ENCODE peak calls at places on chromosomes 11 and 22, in nine cellular contexts. One of them, this sample, is unnamed.
A peak's percentile ranks its signal among the peaks of the same experiment; 100 is the strongest.

GRCh38 chr11:73206751-73207280 is 11.3 kb upstream of the P2RY2 start:
- DNase-seq in Calu3: no peak
- DNase-seq in COR-L47: no peak
- DNase-seq in glomerular endothelial cell: no peak
- DNase-seq in lung: no peak
- DNase-seq in posterior cingulate gyrus: no peak
- DNase-seq in stimulated activated CD4-positive, alpha-beta T cell treated with anti-CD3 and anti-CD28 coated beads, TNF-alpha, amount 100 ng/mL, for 1 hour: no peak
- DNase-seq in GM20000: no peak
- DNase-seq in nephron progenitor cell: no peak
- DNase-seq in this sample: no peak

GRCh38 chr22:43433451-43433850 is 21.6 kb downstream of the MPPED1 start:
- DNase-seq in Calu3: no peak
- DNase-seq in COR-L47: no peak
- DNase-seq in glomerular endothelial cell: no peak
- DNase-seq in lung: no peak
- DNase-seq in posterior cingulate gyrus: peak; percentile 81
- DNase-seq in stimulated activated CD4-positive, alpha-beta T cell treated with anti-CD3 and anti-CD28 coated beads, TNF-alpha, amount 100 ng/mL, for 1 hour: no peak
- DNase-seq in GM20000: no peak
- DNase-seq in nephron progenitor cell: no peak
- DNase-seq in this sample: no peak

GRCh38 chr11:76176463-76176862 is 29.8 kb downstream of the WNT11 start:
- DNase-seq in Calu3: no peak
- DNase-seq in COR-L47: no peak
- DNase-seq in glomerular endothelial cell: no peak
- DNase-seq in lung: no peak
- DNase-seq in posterior cingulate gyrus: no peak
- DNase-seq in stimulated activated CD4-positive, alpha-beta T cell treated with anti-CD3 and anti-CD28 coated beads, TNF-alpha, amount 100 ng/mL, for 1 hour: no peak
- DNase-seq in GM20000: no peak
- DNase-seq in nephron progenitor cell: no peak
- DNase-seq in this sample: no peak

GRCh38 chr22:42565956-42566355 is 12.2 kb downstream of the SERHL2 start:
- DNase-seq in Calu3: no peak
- DNase-seq in COR-L47: no peak
- DNase-seq in glomerular endothelial cell: no peak
- DNase-seq in lung: no peak
- DNase-seq in posterior cingulate gyrus: peak; percentile 48
- DNase-seq in stimulated activated CD4-positive, alpha-beta T cell treated with anti-CD3 and anti-CD28 coated beads, TNF-alpha, amount 100 ng/mL, for 1 hour: no peak
- DNase-seq in GM20000: no peak
- DNase-seq in nephron progenitor cell: no peak
- DNase-seq in this sample: no peak

GRCh38 chr11:830295-831131 is 2.2 kb upstream of the CD151 start:
- DNase-seq in Calu3: peak; percentile 85
- DNase-seq in COR-L47: peak; percentile 79
- DNase-seq in glomerular endothelial cell: no peak
- DNase-seq in lung: peak; percentile 79
- DNase-seq in posterior cingulate gyrus: no peak
- DNase-seq in stimulated activated CD4-positive, alpha-beta T cell treated with anti-CD3 and anti-CD28 coated beads, TNF-alpha, amount 100 ng/mL, for 1 hour: peak; percentile 39
- DNase-seq in GM20000: peak; percentile 89
- DNase-seq in nephron progenitor cell: peak; percentile 90
- DNase-seq in this sample: no peak

GRCh38 chr11:17986007-17986710 is 26.7 kb downstream of the SERGEF start:
- DNase-seq in Calu3: no peak
- DNase-seq in COR-L47: no peak
- DNase-seq in glomerular endothelial cell: no peak
- DNase-seq in lung: no peak
- DNase-seq in posterior cingulate gyrus: no peak
- DNase-seq in stimulated activated CD4-positive, alpha-beta T cell treated with anti-CD3 and anti-CD28 coated beads, TNF-alpha, amount 100 ng/mL, for 1 hour: no peak
- DNase-seq in GM20000: no peak
- DNase-seq in nephron progenitor cell: no peak
- DNase-seq in this sample: no peak

GRCh38 chr22:37498289-37498909 is 12.2 kb upstream of the MFNG start:
- DNase-seq in Calu3: peak; percentile 71
- DNase-seq in COR-L47: peak; percentile 22
- DNase-seq in glomerular endothelial cell: no peak
- DNase-seq in lung: no peak
- DNase-seq in posterior cingulate gyrus: peak; percentile 81
- DNase-seq in stimulated activated CD4-positive, alpha-beta T cell treated with anti-CD3 and anti-CD28 coated beads, TNF-alpha, amount 100 ng/mL, for 1 hour: peak; percentile 53
- DNase-seq in GM20000: peak; percentile 87
- DNase-seq in nephron progenitor cell: peak; percentile 75
- DNase-seq in this sample: peak; percentile 52

GRCh38 chr11:78649361-78650215 is 74.9 kb upstream of the NARS2 start:
- DNase-seq in Calu3: no peak
- DNase-seq in COR-L47: no peak
- DNase-seq in glomerular endothelial cell: no peak
- DNase-seq in lung: peak; percentile 14
- DNase-seq in posterior cingulate gyrus: peak; percentile 87
- DNase-seq in stimulated activated CD4-positive, alpha-beta T cell treated with anti-CD3 and anti-CD28 coated beads, TNF-alpha, amount 100 ng/mL, for 1 hour: no peak
- DNase-seq in GM20000: no peak
- DNase-seq in nephron progenitor cell: no peak
- DNase-seq in this sample: no peak

GRCh38 chr11:1127664-1128162 is 30.0 kb upstream of the MUC5AC start:
- DNase-seq in Calu3: peak; percentile 0
- DNase-seq in COR-L47: no peak
- DNase-seq in glomerular endothelial cell: no peak
- DNase-seq in lung: no peak
- DNase-seq in posterior cingulate gyrus: peak; percentile 72
- DNase-seq in stimulated activated CD4-positive, alpha-beta T cell treated with anti-CD3 and anti-CD28 coated beads, TNF-alpha, amount 100 ng/mL, for 1 hour: no peak
- DNase-seq in GM20000: no peak
- DNase-seq in nephron progenitor cell: no peak
- DNase-seq in this sample: no peak

GRCh38 chr11:126212089-126212660 is 593 bp downstream of the FAM118B start:
- DNase-seq in Calu3: no peak
- DNase-seq in COR-L47: no peak
- DNase-seq in glomerular endothelial cell: no peak
- DNase-seq in lung: no peak
- DNase-seq in posterior cingulate gyrus: no peak
- DNase-seq in stimulated activated CD4-positive, alpha-beta T cell treated with anti-CD3 and anti-CD28 coated beads, TNF-alpha, amount 100 ng/mL, for 1 hour: no peak
- DNase-seq in GM20000: no peak
- DNase-seq in nephron progenitor cell: no peak
- DNase-seq in this sample: no peak

GRCh38 chr11:59666969-59667368 is 1.9 kb downstream of the PATL1 start:
- DNase-seq in Calu3: no peak
- DNase-seq in COR-L47: no peak
- DNase-seq in glomerular endothelial cell: no peak
- DNase-seq in lung: no peak
- DNase-seq in posterior cingulate gyrus: no peak
- DNase-seq in stimulated activated CD4-positive, alpha-beta T cell treated with anti-CD3 and anti-CD28 coated beads, TNF-alpha, amount 100 ng/mL, for 1 hour: no peak
- DNase-seq in GM20000: no peak
- DNase-seq in nephron progenitor cell: no peak
- DNase-seq in this sample: no peak

GRCh38 chr11:82858556-82859091 is 41.6 kb downstream of the PRCP start:
- DNase-seq in Calu3: peak; percentile 30
- DNase-seq in COR-L47: no peak
- DNase-seq in glomerular endothelial cell: peak; percentile 77
- DNase-seq in lung: no peak
- DNase-seq in posterior cingulate gyrus: no peak
- DNase-seq in stimulated activated CD4-positive, alpha-beta T cell treated with anti-CD3 and anti-CD28 coated beads, TNF-alpha, amount 100 ng/mL, for 1 hour: no peak
- DNase-seq in GM20000: no peak
- DNase-seq in nephron progenitor cell: no peak
- DNase-seq in this sample: no peak

GRCh38 chr11:14454861-14455632 is 44.6 kb downstream of the COPB1 start:
- DNase-seq in Calu3: no peak
- DNase-seq in COR-L47: no peak
- DNase-seq in glomerular endothelial cell: no peak
- DNase-seq in lung: no peak
- DNase-seq in posterior cingulate gyrus: no peak
- DNase-seq in stimulated activated CD4-positive, alpha-beta T cell treated with anti-CD3 and anti-CD28 coated beads, TNF-alpha, amount 100 ng/mL, for 1 hour: no peak
- DNase-seq in GM20000: peak; percentile 19
- DNase-seq in nephron progenitor cell: no peak
- DNase-seq in this sample: no peak

GRCh38 chr22:46017166-46017565 is 40.2 kb upstream of the WNT7B start:
- DNase-seq in Calu3: no peak
- DNase-seq in COR-L47: no peak
- DNase-seq in glomerular endothelial cell: no peak
- DNase-seq in lung: no peak
- DNase-seq in posterior cingulate gyrus: no peak
- DNase-seq in stimulated activated CD4-positive, alpha-beta T cell treated with anti-CD3 and anti-CD28 coated beads, TNF-alpha, amount 100 ng/mL, for 1 hour: no peak
- DNase-seq in GM20000: no peak
- DNase-seq in nephron progenitor cell: no peak
- DNase-seq in this sample: no peak

GRCh38 chr11:116515666-116516184 is 257.1 kb downstream of the BUD13 start:
- DNase-seq in Calu3: no peak
- DNase-seq in COR-L47: peak; percentile 85
- DNase-seq in glomerular endothelial cell: no peak
- DNase-seq in lung: no peak
- DNase-seq in posterior cingulate gyrus: no peak
- DNase-seq in stimulated activated CD4-positive, alpha-beta T cell treated with anti-CD3 and anti-CD28 coated beads, TNF-alpha, amount 100 ng/mL, for 1 hour: no peak
- DNase-seq in GM20000: no peak
- DNase-seq in nephron progenitor cell: peak; percentile 41
- DNase-seq in this sample: no peak

GRCh38 chr11:128914216-128915147 is 23.3 kb downstream of the KCNJ5 start:
- DNase-seq in Calu3: no peak
- DNase-seq in COR-L47: no peak
- DNase-seq in glomerular endothelial cell: no peak
- DNase-seq in lung: no peak
- DNase-seq in posterior cingulate gyrus: peak; percentile 77
- DNase-seq in stimulated activated CD4-positive, alpha-beta T cell treated with anti-CD3 and anti-CD28 coated beads, TNF-alpha, amount 100 ng/mL, for 1 hour: no peak
- DNase-seq in GM20000: no peak
- DNase-seq in nephron progenitor cell: no peak
- DNase-seq in this sample: no peak

GRCh38 chr22:36775589-36775965 is 342 bp downstream of the IFT27 start:
- DNase-seq in Calu3: peak; percentile 33
- DNase-seq in COR-L47: peak; percentile 19
- DNase-seq in glomerular endothelial cell: no peak
- DNase-seq in lung: peak; percentile 39
- DNase-seq in posterior cingulate gyrus: peak; percentile 90
- DNase-seq in stimulated activated CD4-positive, alpha-beta T cell treated with anti-CD3 and anti-CD28 coated beads, TNF-alpha, amount 100 ng/mL, for 1 hour: peak; percentile 10
- DNase-seq in GM20000: peak; percentile 32
- DNase-seq in nephron progenitor cell: peak; percentile 53
- DNase-seq in this sample: no peak

GRCh38 chr22:35432226-35432905 is 32.4 kb downstream of the MCM5 start:
- DNase-seq in Calu3: no peak
- DNase-seq in COR-L47: no peak
- DNase-seq in glomerular endothelial cell: no peak
- DNase-seq in lung: no peak
- DNase-seq in posterior cingulate gyrus: peak; percentile 79
- DNase-seq in stimulated activated CD4-positive, alpha-beta T cell treated with anti-CD3 and anti-CD28 coated beads, TNF-alpha, amount 100 ng/mL, for 1 hour: no peak
- DNase-seq in GM20000: no peak
- DNase-seq in nephron progenitor cell: no peak
- DNase-seq in this sample: no peak

GRCh38 chr11:119403021-119403420 is 20.0 kb downstream of the THY1 start:
- DNase-seq in Calu3: no peak
- DNase-seq in COR-L47: no peak
- DNase-seq in glomerular endothelial cell: no peak
- DNase-seq in lung: no peak
- DNase-seq in posterior cingulate gyrus: no peak
- DNase-seq in stimulated activated CD4-positive, alpha-beta T cell treated with anti-CD3 and anti-CD28 coated beads, TNF-alpha, amount 100 ng/mL, for 1 hour: no peak
- DNase-seq in GM20000: no peak
- DNase-seq in nephron progenitor cell: no peak
- DNase-seq in this sample: no peak

GRCh38 chr11:118820412-118821357 is 29.7 kb upstream of the DDX6 start:
- DNase-seq in Calu3: peak; percentile 44
- DNase-seq in COR-L47: no peak
- DNase-seq in glomerular endothelial cell: no peak
- DNase-seq in lung: peak; percentile 77
- DNase-seq in posterior cingulate gyrus: peak; percentile 91
- DNase-seq in stimulated activated CD4-positive, alpha-beta T cell treated with anti-CD3 and anti-CD28 coated beads, TNF-alpha, amount 100 ng/mL, for 1 hour: no peak
- DNase-seq in GM20000: peak; percentile 77
- DNase-seq in nephron progenitor cell: peak; percentile 3
- DNase-seq in this sample: peak; percentile 85

GRCh38 chr11:96054870-96055705 is 131.2 kb upstream of the MTMR2 start:
- DNase-seq in Calu3: no peak
- DNase-seq in COR-L47: peak; percentile 46
- DNase-seq in glomerular endothelial cell: peak; percentile 37
- DNase-seq in lung: no peak
- DNase-seq in posterior cingulate gyrus: no peak
- DNase-seq in stimulated activated CD4-positive, alpha-beta T cell treated with anti-CD3 and anti-CD28 coated beads, TNF-alpha, amount 100 ng/mL, for 1 hour: no peak
- DNase-seq in GM20000: no peak
- DNase-seq in nephron progenitor cell: no peak
- DNase-seq in this sample: no peak

GRCh38 chr11:127199306-127199801 is 198.8 kb upstream of the KIRREL3 start:
- DNase-seq in Calu3: no peak
- DNase-seq in COR-L47: no peak
- DNase-seq in glomerular endothelial cell: no peak
- DNase-seq in lung: no peak
- DNase-seq in posterior cingulate gyrus: no peak
- DNase-seq in stimulated activated CD4-positive, alpha-beta T cell treated with anti-CD3 and anti-CD28 coated beads, TNF-alpha, amount 100 ng/mL, for 1 hour: no peak
- DNase-seq in GM20000: no peak
- DNase-seq in nephron progenitor cell: no peak
- DNase-seq in this sample: no peak

GRCh38 chr22:45884201-45885067 is 92.5 kb downstream of the WNT7B start:
- DNase-seq in Calu3: no peak
- DNase-seq in COR-L47: no peak
- DNase-seq in glomerular endothelial cell: no peak
- DNase-seq in lung: no peak
- DNase-seq in posterior cingulate gyrus: peak; percentile 68
- DNase-seq in stimulated activated CD4-positive, alpha-beta T cell treated with anti-CD3 and anti-CD28 coated beads, TNF-alpha, amount 100 ng/mL, for 1 hour: no peak
- DNase-seq in GM20000: no peak
- DNase-seq in nephron progenitor cell: no peak
- DNase-seq in this sample: no peak

GRCh38 chr22:39432361-39432811 is 24.4 kb upstream of the MGAT3 start:
- DNase-seq in Calu3: no peak
- DNase-seq in COR-L47: no peak
- DNase-seq in glomerular endothelial cell: no peak
- DNase-seq in lung: no peak
- DNase-seq in posterior cingulate gyrus: peak; percentile 83
- DNase-seq in stimulated activated CD4-positive, alpha-beta T cell treated with anti-CD3 and anti-CD28 coated beads, TNF-alpha, amount 100 ng/mL, for 1 hour: no peak
- DNase-seq in GM20000: no peak
- DNase-seq in nephron progenitor cell: no peak
- DNase-seq in this sample: peak; percentile 48

GRCh38 chr22:41539146-41540005 is 4.9 kb downstream of the POLR3H start:
- DNase-seq in Calu3: no peak
- DNase-seq in COR-L47: no peak
- DNase-seq in glomerular endothelial cell: no peak
- DNase-seq in lung: no peak
- DNase-seq in posterior cingulate gyrus: peak; percentile 79
- DNase-seq in stimulated activated CD4-positive, alpha-beta T cell treated with anti-CD3 and anti-CD28 coated beads, TNF-alpha, amount 100 ng/mL, for 1 hour: no peak
- DNase-seq in GM20000: no peak
- DNase-seq in nephron progenitor cell: no peak
- DNase-seq in this sample: no peak

GRCh38 chr11:81874627-81875026 is 859.0 kb downstream of the FAM181B start:
- DNase-seq in Calu3: no peak
- DNase-seq in COR-L47: no peak
- DNase-seq in glomerular endothelial cell: no peak
- DNase-seq in lung: no peak
- DNase-seq in posterior cingulate gyrus: no peak
- DNase-seq in stimulated activated CD4-positive, alpha-beta T cell treated with anti-CD3 and anti-CD28 coated beads, TNF-alpha, amount 100 ng/mL, for 1 hour: no peak
- DNase-seq in GM20000: peak; percentile 7
- DNase-seq in nephron progenitor cell: no peak
- DNase-seq in this sample: no peak

GRCh38 chr22:28822930-28823481 is 22.6 kb upstream of the XBP1 start:
- DNase-seq in Calu3: no peak
- DNase-seq in COR-L47: peak; percentile 90
- DNase-seq in glomerular endothelial cell: no peak
- DNase-seq in lung: no peak
- DNase-seq in posterior cingulate gyrus: no peak
- DNase-seq in stimulated activated CD4-positive, alpha-beta T cell treated with anti-CD3 and anti-CD28 coated beads, TNF-alpha, amount 100 ng/mL, for 1 hour: no peak
- DNase-seq in GM20000: no peak
- DNase-seq in nephron progenitor cell: no peak
- DNase-seq in this sample: no peak

GRCh38 chr22:49979587-49980264 is 19.2 kb downstream of the PIM3 start:
- DNase-seq in Calu3: peak; percentile 54
- DNase-seq in COR-L47: no peak
- DNase-seq in glomerular endothelial cell: no peak
- DNase-seq in lung: no peak
- DNase-seq in posterior cingulate gyrus: no peak
- DNase-seq in stimulated activated CD4-positive, alpha-beta T cell treated with anti-CD3 and anti-CD28 coated beads, TNF-alpha, amount 100 ng/mL, for 1 hour: no peak
- DNase-seq in GM20000: no peak
- DNase-seq in nephron progenitor cell: peak; percentile 25
- DNase-seq in this sample: no peak

GRCh38 chr22:38981005-38981658 is 1.0 kb upstream of the APOBEC3B start:
- DNase-seq in Calu3: peak; percentile 70
- DNase-seq in COR-L47: no peak
- DNase-seq in glomerular endothelial cell: no peak
- DNase-seq in lung: no peak
- DNase-seq in posterior cingulate gyrus: peak; percentile 54
- DNase-seq in stimulated activated CD4-positive, alpha-beta T cell treated with anti-CD3 and anti-CD28 coated beads, TNF-alpha, amount 100 ng/mL, for 1 hour: no peak
- DNase-seq in GM20000: no peak
- DNase-seq in nephron progenitor cell: peak; percentile 33
- DNase-seq in this sample: no peak

GRCh38 chr11:109209572-109209971 is 212.4 kb upstream of the C11orf87 start:
- DNase-seq in Calu3: no peak
- DNase-seq in COR-L47: no peak
- DNase-seq in glomerular endothelial cell: no peak
- DNase-seq in lung: no peak
- DNase-seq in posterior cingulate gyrus: no peak
- DNase-seq in stimulated activated CD4-positive, alpha-beta T cell treated with anti-CD3 and anti-CD28 coated beads, TNF-alpha, amount 100 ng/mL, for 1 hour: no peak
- DNase-seq in GM20000: no peak
- DNase-seq in nephron progenitor cell: no peak
- DNase-seq in this sample: no peak

GRCh38 chr11:313787-314547 is at the start of gene IFITM1:
- DNase-seq in Calu3: no peak
- DNase-seq in COR-L47: no peak
- DNase-seq in glomerular endothelial cell: no peak
- DNase-seq in lung: no peak
- DNase-seq in posterior cingulate gyrus: no peak
- DNase-seq in stimulated activated CD4-positive, alpha-beta T cell treated with anti-CD3 and anti-CD28 coated beads, TNF-alpha, amount 100 ng/mL, for 1 hour: no peak
- DNase-seq in GM20000: peak; percentile 90
- DNase-seq in nephron progenitor cell: no peak
- DNase-seq in this sample: no peak

This sample was measured in pancreas.